ENCODE peak calls at places on chromosomes 16 and 17, in five cellular contexts. J is CD8-positive, alpha-beta T cell; O is testis; C is WTC11; Q is transverse colon. L is an unnamed sample.

GRCh38 chr16:12590409-12590808 is 213.3 kb downstream of the CPPED1 start:
- DNase-seq in O (no peak), C (no peak), Q (no peak), J (no peak), L (no peak)

GRCh38 chr16:3091551-3091950 is 7.5 kb downstream of the ZSCAN10 start:
- DNase-seq in J (no peak), O (no peak), Q (no peak), C (no peak), L (peak; percentile 18)

GRCh38 chr16:11201498-11202259 is 54.3 kb downstream of the SOCS1 start:
- DNase-seq in J (no peak), O (no peak), C (peak; percentile 56), Q (no peak), L (no peak)

GRCh38 chr17:67113481-67113880 is 69.1 kb downstream of the CACNG1 start:
- DNase-seq in J (no peak), Q (no peak), O (no peak), C (no peak), L (no peak)

GRCh38 chr17:81831957-81832607 is 1.0 kb downstream of the MCRIP1 start:
- DNase-seq in C (no peak), O (peak; percentile 35), Q (no peak), J (peak; percentile 49), L (no peak)

GRCh38 chr17:12631076-12631475 is 34.6 kb upstream of the MYOCD start:
- DNase-seq in C (no peak), O (no peak), J (no peak), Q (no peak), L (no peak)

GRCh38 chr17:82031885-82032627 is 578 bp downstream of the RAC3 start:
- DNase-seq in C (peak; percentile 78), Q (peak; percentile 80), J (no peak), O (no peak), L (peak; percentile 77)

GRCh38 chr16:84043486-84044107 is 1.0 kb upstream of the SLC38A8 start:
- DNase-seq in O (no peak), Q (no peak), C (no peak), J (no peak), L (no peak)

GRCh38 chr16:29256501-29256981 is 150.0 kb downstream of the NPIPB11 start:
- DNase-seq in O (no peak), J (no peak), C (no peak), Q (no peak), L (no peak)

GRCh38 chr16:66746682-66747081 is 4.7 kb downstream of the DYNC1LI2 start:
- DNase-seq in C (no peak), Q (no peak), J (no peak), O (no peak), L (no peak)

GRCh38 chr16:10242916-10243315 is 60.7 kb upstream of the GRIN2A start:
- DNase-seq in C (no peak), J (no peak), O (no peak), Q (no peak), L (peak; percentile 45)

GRCh38 chr17:8835631-8836364 is 31.7 kb downstream of the PIK3R6 start:
- DNase-seq in Q (no peak), C (no peak), J (no peak), O (no peak), L (no peak)

GRCh38 chr16:47970291-47970931 is 185.4 kb downstream of the ABCC12 start:
- DNase-seq in C (no peak), J (no peak), O (no peak), Q (no peak), L (no peak)

GRCh38 chr16:62408760-62409159 is 372.5 kb upstream of the CDH8 start:
- DNase-seq in C (peak; percentile 77), Q (no peak), J (no peak), O (no peak), L (no peak)
- TF ChIP-seq CTCF in C (no peak), Q (no peak), J (no peak), O (no peak), L (no peak)

DNA sequence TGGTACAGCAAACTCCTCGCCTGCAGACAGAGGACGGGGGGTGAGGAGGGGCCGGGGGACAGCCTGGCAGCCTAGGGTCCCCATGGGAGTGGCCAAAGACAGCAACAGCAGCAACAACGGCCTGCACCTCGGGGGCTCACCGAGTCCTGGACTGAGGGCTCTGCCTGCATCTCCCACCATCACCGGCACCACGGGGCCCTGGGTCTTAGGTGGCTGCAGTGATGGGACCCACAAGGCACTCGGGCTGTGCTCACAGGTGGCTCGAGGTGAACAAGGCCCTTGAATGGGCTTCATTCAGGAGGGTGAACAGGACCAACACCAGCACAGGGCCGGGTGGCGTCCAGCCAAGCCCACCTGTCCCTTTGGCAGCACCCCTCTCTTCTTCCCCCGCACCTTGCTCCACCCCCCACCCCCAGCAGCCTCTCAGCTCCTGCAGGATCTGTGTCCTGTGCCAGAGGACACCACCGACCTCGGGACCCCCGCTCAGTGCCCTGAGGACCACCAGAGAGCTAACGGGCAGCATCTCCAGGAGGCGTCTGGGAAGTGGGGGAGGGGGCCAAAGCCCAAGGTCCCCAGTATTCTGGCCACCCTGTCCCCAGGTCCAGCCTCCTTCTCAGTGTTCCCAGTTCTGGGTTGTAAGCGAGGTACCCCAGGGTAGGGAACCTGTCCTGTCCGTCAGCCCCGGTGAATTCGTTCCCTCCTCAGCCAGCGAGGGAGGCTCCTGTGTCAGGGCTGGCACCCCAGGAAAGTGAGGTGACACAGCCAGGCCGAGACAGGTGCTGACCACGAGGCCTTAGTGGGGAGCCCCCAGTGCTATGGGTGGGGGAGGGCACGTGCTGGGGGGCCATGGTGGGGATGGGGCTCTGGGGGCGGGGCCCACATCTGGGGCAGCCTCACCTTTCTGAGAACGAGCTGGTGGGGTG is 94.3 kb downstream of the TBC1D16 start:
- DNase-seq in C (peak; percentile 5), Q (peak; percentile 6), O (no peak), J (no peak), L (no peak)
- TF ChIP-seq CTCF in C (no peak), Q (no peak), O (no peak), J (no peak), L (no peak)

DNA sequence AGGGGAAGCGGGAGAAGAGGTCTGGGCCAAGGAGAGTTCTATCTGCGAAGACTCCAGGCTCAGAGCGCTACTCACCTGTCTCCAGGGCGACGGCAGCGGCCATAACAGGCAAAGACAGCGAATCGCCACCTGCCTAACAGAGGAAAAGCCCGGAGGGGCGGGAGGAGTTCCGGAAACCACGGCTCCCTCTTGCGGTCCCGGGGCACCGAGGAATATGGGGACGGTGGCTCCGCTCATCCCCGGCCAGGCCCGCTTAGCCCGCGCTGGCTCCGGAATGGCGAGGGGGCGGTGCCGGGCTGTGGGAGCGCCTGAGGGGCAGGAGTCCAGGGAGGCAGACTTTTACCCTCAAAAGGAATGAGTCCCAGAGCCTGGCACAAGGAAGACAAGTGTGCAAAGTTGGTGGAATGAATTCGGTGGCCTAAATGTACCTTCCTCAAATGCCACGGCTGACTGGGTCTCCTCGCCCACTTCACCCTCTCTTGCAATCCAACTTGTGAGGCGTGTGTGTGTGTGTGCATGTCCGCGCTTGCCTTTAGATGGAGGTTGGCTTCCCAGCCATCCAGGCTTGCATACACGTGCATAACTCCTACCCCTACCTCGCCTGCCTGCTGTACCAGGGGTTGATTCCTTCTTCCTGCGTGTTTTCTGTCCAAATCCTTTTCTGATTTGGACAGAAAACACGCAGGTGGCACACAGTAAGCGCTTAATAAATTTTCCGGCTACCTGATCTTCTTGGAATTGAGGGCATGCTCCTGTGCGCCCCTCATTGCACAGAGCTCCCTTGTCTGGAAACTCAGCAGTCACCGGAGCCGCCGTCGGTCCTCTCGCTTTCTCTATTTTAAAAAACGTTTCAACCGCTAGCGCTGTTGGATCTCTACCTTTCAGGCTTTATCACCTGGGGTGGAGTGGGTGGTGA is 3.5 kb downstream of the C17orf100 start:
- DNase-seq in Q (peak; percentile 58), O (no peak), J (no peak), C (peak; percentile 83), L (no peak)
- TF ChIP-seq CTCF in Q (no peak), O (no peak), J (no peak), C (no peak), L (no peak)

GRCh38 chr16:22098538-22099255 is 6.4 kb downstream of the VWA3A start:
- DNase-seq in Q (no peak), O (no peak), J (no peak), C (no peak), L (peak; percentile 76)
- TF ChIP-seq CTCF in Q (peak; percentile 49), O (no peak), J (peak; percentile 44), C (no peak), L (peak; percentile 48)

GRCh38 chr16:73231969-73232554 is 184.1 kb upstream of the ZFHX3 start:
- DNase-seq in J (no peak), C (no peak), O (no peak), Q (no peak), L (no peak)
- TF ChIP-seq CTCF in J (no peak), C (no peak), O (no peak), Q (no peak), L (no peak)

L was measured in GM20000.